ENCODE peak calls at places on chromosomes 5 and 9, in nine cellular contexts. V is T-helper 1 cell; C is IMR-90; X is stimulated activated CD8-positive, alpha-beta memory T cell treated with anti-CD3 and anti-CD28 coated beads, Interleukin-15, amount 100 ng/mL, for 1 hour; G is cardiac muscle cell; T is HTR-8/SVneo; K is GM12865; Y is CD4-positive, CD25-positive, alpha-beta regulatory T cell; Q is activated naive CD8-positive, alpha-beta T cell treated with anti-CD3 and anti-CD28 coated beads, Interleukin-2, amount 50 U/mL, for 24 hours. F is an unnamed sample.

GRCh38 chr5:1545126-1545797 is 21.5 kb upstream of the LPCAT1 start:
- DNase-seq in V (no peak), C (no peak), X (no peak), G (no peak), T (no peak), K (no peak), Y (no peak), Q (no peak), F (no peak)

GRCh38 chr5:6714221-6715041 is 1.2 kb downstream of the TENT4A start:
- DNase-seq in V (no peak), C (no peak), X (no peak), G (peak), T (no peak), K (no peak), Y (peak), Q (peak), F (no peak)

GRCh38 chr5:91306497-91306896 is 76.6 kb downstream of the ARRDC3 start:
- DNase-seq in V (no peak), C (peak), X (no peak), G (no peak), T (no peak), K (no peak), Y (no peak), Q (no peak), F (no peak)

GRCh38 chr5:172798422-172799215 is 27.6 kb upstream of the DUSP1 start:
- DNase-seq in V (no peak), C (peak), X (no peak), G (no peak), T (peak), K (no peak), Y (no peak), Q (no peak), F (no peak)

GRCh38 chr9:23686257-23686656 is 139.8 kb downstream of the ELAVL2 start:
- DNase-seq in V (no peak), C (no peak), X (no peak), G (no peak), T (no peak), K (no peak), Y (no peak), Q (no peak), F (no peak)

GRCh38 chr5:1443991-1444360 is 1.3 kb downstream of the SLC6A3 start:
- DNase-seq in V (no peak), C (no peak), X (no peak), G (no peak), T (no peak), K (no peak), Y (no peak), Q (no peak), F (no peak)

GRCh38 chr5:155878991-155879575 is 447.9 kb upstream of the SGCD start:
- DNase-seq in V (no peak), C (no peak), X (no peak), G (no peak), T (no peak), K (no peak), Y (no peak), Q (no peak), F (no peak)

GRCh38 chr5:151230048-151230680 is 6.3 kb upstream of the CCDC69 start:
- DNase-seq in V (no peak), C (no peak), X (no peak), G (no peak), T (no peak), K (no peak), Y (no peak), Q (no peak), F (no peak)

GRCh38 chr5:123036391-123037103 is at the start of gene PPIC:
- DNase-seq in V (no peak), C (peak), X (no peak), G (peak), T (peak), K (peak), Y (no peak), Q (peak), F (peak)

GRCh38 chr5:143094087-143094511 is 309.4 kb downstream of the NR3C1 start:
- DNase-seq in V (no peak), C (peak), X (no peak), G (peak), T (no peak), K (no peak), Y (no peak), Q (no peak), F (no peak)

GRCh38 chr9:17065062-17065461 is 69.8 kb upstream of the CNTLN start:
- DNase-seq in V (no peak), C (peak), X (no peak), G (no peak), T (no peak), K (no peak), Y (no peak), Q (no peak), F (no peak)

GRCh38 chr9:93558503-93558902 is 17.9 kb upstream of the PHF2 start:
- DNase-seq in V (no peak), C (no peak), X (no peak), G (no peak), T (no peak), K (no peak), Y (no peak), Q (no peak), F (no peak)

GRCh38 chr5:6383376-6383775 is 5.0 kb upstream of the MED10 start:
- DNase-seq in V (no peak), C (no peak), X (no peak), G (no peak), T (no peak), K (no peak), Y (no peak), Q (no peak), F (no peak)

GRCh38 chr5:143543358-143544255 is 140.1 kb upstream of the NR3C1 start:
- DNase-seq in V (no peak), C (peak), X (no peak), G (no peak), T (no peak), K (no peak), Y (no peak), Q (no peak), F (no peak)

GRCh38 chr5:80881726-80882125 is 78.4 kb upstream of the RASGRF2 start:
- DNase-seq in V (no peak), C (no peak), X (no peak), G (no peak), T (no peak), K (no peak), Y (no peak), Q (no peak), F (no peak)

GRCh38 chr9:128271112-128271511 is 4.7 kb downstream of the GOLGA2 start:
- DNase-seq in V (no peak), C (no peak), X (no peak), G (no peak), T (no peak), K (no peak), Y (no peak), Q (no peak), F (no peak)

GRCh38 chr9:107492381-107492780 is 2.8 kb upstream of the KLF4 start:
- DNase-seq in V (no peak), C (no peak), X (no peak), G (no peak), T (no peak), K (no peak), Y (no peak), Q (no peak), F (no peak)

GRCh38 chr5:152425083-152425482 is 20.0 kb upstream of the NMUR2 start:
- DNase-seq in V (no peak), C (no peak), X (no peak), G (no peak), T (no peak), K (no peak), Y (no peak), Q (no peak), F (no peak)

GRCh38 chr9:21331676-21332402 is 3.4 kb downstream of the KLHL9 start:
- DNase-seq in V (no peak), C (peak), X (no peak), G (no peak), T (no peak), K (no peak), Y (no peak), Q (no peak), F (no peak)

GRCh38 chr9:129547063-129547462 is 73.8 kb downstream of the C9orf50 start:
- DNase-seq in V (no peak), C (no peak), X (no peak), G (no peak), T (no peak), K (no peak), Y (no peak), Q (no peak), F (no peak)

GRCh38 chr5:57725628-57726504 is 243.3 kb upstream of the ACTBL2 start:
- DNase-seq in V (no peak), C (no peak), X (no peak), G (no peak), T (no peak), K (no peak), Y (no peak), Q (no peak), F (no peak)

GRCh38 chr5:56480305-56481146 is 247.4 kb upstream of the ANKRD55 start:
- DNase-seq in V (peak), C (peak), X (no peak), G (peak), T (peak), K (peak), Y (peak), Q (peak), F (no peak)

GRCh38 chr5:180156141-180156540 is 52.9 kb downstream of the RASGEF1C start:
- DNase-seq in V (no peak), C (no peak), X (no peak), G (no peak), T (no peak), K (no peak), Y (no peak), Q (no peak), F (no peak)

GRCh38 chr5:34655354-34655991 is 655 bp upstream of the RAI14 start:
- DNase-seq in V (no peak), C (peak), X (no peak), G (peak), T (peak), K (peak), Y (peak), Q (no peak), F (no peak)

GRCh38 chr9:37906312-37907239 is 2.6 kb upstream of the SLC25A51 start:
- DNase-seq in V (no peak), C (no peak), X (no peak), G (no peak), T (no peak), K (no peak), Y (no peak), Q (no peak), F (no peak)

GRCh38 chr9:34072410-34072809 is 23.7 kb upstream of the UBAP2 start:
- DNase-seq in V (no peak), C (no peak), X (no peak), G (no peak), T (peak), K (peak), Y (no peak), Q (no peak), F (no peak)